ENCODE peak calls at places on chromosome X, in seven cellular contexts. One of them, this sample, is unnamed.
A peak's percentile ranks its signal among the peaks of the same experiment; 100 is the strongest.

GRCh38 chrX:154348114-154348531 is 26.3 kb downstream of the FLNA start:
- DNase-seq in CD8-positive, alpha-beta T cell: peak; percentile 50
- DNase-seq in HCT116: no peak
- DNase-seq in heart left ventricle: no peak
- DNase-seq in spleen: peak; percentile 51
- DNase-seq in Peyer's patch: no peak
- DNase-seq in adrenal gland: peak; percentile 29
- DNase-seq in this sample: peak; percentile 6

GRCh38 chrX:7444967-7445366 is 297.0 kb upstream of the PUDP start:
- DNase-seq in CD8-positive, alpha-beta T cell: no peak
- DNase-seq in heart left ventricle: no peak
- DNase-seq in adrenal gland: no peak
- DNase-seq in Peyer's patch: no peak
- DNase-seq in spleen: no peak
- DNase-seq in HCT116: no peak
- DNase-seq in this sample: no peak

GRCh38 chrX:1153940-1154339 is 58.5 kb downstream of the CRLF2 start:
- DNase-seq in Peyer's patch: no peak
- DNase-seq in heart left ventricle: no peak
- DNase-seq in adrenal gland: no peak
- DNase-seq in HCT116: no peak
- DNase-seq in spleen: no peak
- DNase-seq in CD8-positive, alpha-beta T cell: peak; percentile 2
- DNase-seq in this sample: no peak

GRCh38 chrX:6574762-6575161 is 39.8 kb upstream of the VCX3A start:
- DNase-seq in CD8-positive, alpha-beta T cell: no peak
- DNase-seq in heart left ventricle: no peak
- DNase-seq in Peyer's patch: no peak
- DNase-seq in spleen: no peak
- DNase-seq in adrenal gland: no peak
- DNase-seq in HCT116: no peak
- DNase-seq in this sample: no peak

GRCh38 chrX:140274761-140275525 is 229.9 kb downstream of the SOX3 start:
- DNase-seq in heart left ventricle: no peak
- DNase-seq in Peyer's patch: no peak
- DNase-seq in spleen: no peak
- DNase-seq in CD8-positive, alpha-beta T cell: no peak
- DNase-seq in adrenal gland: no peak
- DNase-seq in HCT116: no peak
- DNase-seq in this sample: no peak

GRCh38 chrX:44872319-44872816 is 620 bp upstream of the KDM6A start:
- DNase-seq in spleen: peak; percentile 94
- DNase-seq in CD8-positive, alpha-beta T cell: no peak
- DNase-seq in HCT116: no peak
- DNase-seq in adrenal gland: peak; percentile 54
- DNase-seq in heart left ventricle: peak; percentile 65
- DNase-seq in Peyer's patch: no peak
- DNase-seq in this sample: no peak

GRCh38 chrX:55489315-55490009 is at the start of gene USP51:
- DNase-seq in heart left ventricle: peak; percentile 46
- DNase-seq in spleen: peak; percentile 82
- DNase-seq in Peyer's patch: peak; percentile 43
- DNase-seq in adrenal gland: peak; percentile 71
- DNase-seq in HCT116: no peak
- DNase-seq in CD8-positive, alpha-beta T cell: peak; percentile 57
- DNase-seq in this sample: peak; percentile 22

GRCh38 chrX:20452487-20452886 is 185.8 kb upstream of the RPS6KA3 start:
- DNase-seq in spleen: no peak
- DNase-seq in CD8-positive, alpha-beta T cell: no peak
- DNase-seq in Peyer's patch: no peak
- DNase-seq in HCT116: no peak
- DNase-seq in heart left ventricle: no peak
- DNase-seq in adrenal gland: no peak
- DNase-seq in this sample: no peak

GRCh38 chrX:155889328-155889727 is 8.2 kb downstream of the VAMP7 start:
- DNase-seq in HCT116: no peak
- DNase-seq in heart left ventricle: no peak
- DNase-seq in Peyer's patch: no peak
- DNase-seq in spleen: no peak
- DNase-seq in adrenal gland: no peak
- DNase-seq in CD8-positive, alpha-beta T cell: no peak
- DNase-seq in this sample: no peak

GRCh38 chrX:926991-927390 is 285.5 kb downstream of the CRLF2 start:
- DNase-seq in CD8-positive, alpha-beta T cell: peak; percentile 1
- DNase-seq in spleen: peak; percentile 33
- DNase-seq in adrenal gland: no peak
- DNase-seq in HCT116: no peak
- DNase-seq in heart left ventricle: no peak
- DNase-seq in Peyer's patch: no peak
- DNase-seq in this sample: no peak

GRCh38 chrX:20664774-20665173 is 398.1 kb upstream of the RPS6KA3 start:
- DNase-seq in Peyer's patch: no peak
- DNase-seq in adrenal gland: no peak
- DNase-seq in spleen: no peak
- DNase-seq in heart left ventricle: no peak
- DNase-seq in HCT116: no peak
- DNase-seq in CD8-positive, alpha-beta T cell: no peak
- DNase-seq in this sample: no peak

GRCh38 chrX:46553935-46554334 is 8.7 kb upstream of the ZNF674 start:
- DNase-seq in heart left ventricle: no peak
- DNase-seq in Peyer's patch: no peak
- DNase-seq in HCT116: no peak
- DNase-seq in adrenal gland: no peak
- DNase-seq in CD8-positive, alpha-beta T cell: no peak
- DNase-seq in spleen: no peak
- DNase-seq in this sample: no peak

GRCh38 chrX:11792461-11793421 is 34.7 kb downstream of the MSL3 start:
- DNase-seq in adrenal gland: no peak
- DNase-seq in Peyer's patch: no peak
- DNase-seq in heart left ventricle: no peak
- DNase-seq in HCT116: no peak
- DNase-seq in CD8-positive, alpha-beta T cell: peak; percentile 61
- DNase-seq in spleen: no peak
- DNase-seq in this sample: peak; percentile 3
- H3K27ac ChIP-seq in adrenal gland: no peak overlapping the region
- H3K27ac ChIP-seq in Peyer's patch: no peak overlapping the region
- H3K27ac ChIP-seq in heart left ventricle: no peak overlapping the region
- H3K27ac ChIP-seq in HCT116: no peak overlapping the region
- H3K27ac ChIP-seq in CD8-positive, alpha-beta T cell: peak overlapping the region; percentile 18
- H3K27ac ChIP-seq in spleen: peak overlapping the region; percentile 10
- H3K27ac ChIP-seq in this sample: no peak overlapping the region

GRCh38 chrX:151970661-151971060 is 3.8 kb downstream of the GABRE start:
- DNase-seq in spleen: no peak
- DNase-seq in heart left ventricle: peak; percentile 69
- DNase-seq in adrenal gland: peak; percentile 62
- DNase-seq in CD8-positive, alpha-beta T cell: no peak
- DNase-seq in HCT116: no peak
- DNase-seq in Peyer's patch: no peak
- DNase-seq in this sample: peak; percentile 71
- H3K9me3 ChIP-seq in spleen: no peaks in the 10 kb centered on the region
- H3K9me3 ChIP-seq in heart left ventricle: no peaks in the 10 kb centered on the region
- H3K9me3 ChIP-seq in adrenal gland: no peaks in the 10 kb centered on the region
- H3K9me3 ChIP-seq in CD8-positive, alpha-beta T cell: no peaks in the 10 kb centered on the region
- H3K9me3 ChIP-seq in HCT116: no peaks in the 10 kb centered on the region
- H3K9me3 ChIP-seq in Peyer's patch: no peaks in the 10 kb centered on the region
- H3K9me3 ChIP-seq in this sample: no peaks in the 10 kb centered on the region

GRCh38 chrX:68822641-68823410 is 6.0 kb upstream of the EFNB1 start:
- DNase-seq in HCT116: peak; percentile 23
- DNase-seq in heart left ventricle: no peak
- DNase-seq in spleen: no peak
- DNase-seq in CD8-positive, alpha-beta T cell: peak; percentile 49
- DNase-seq in adrenal gland: peak; percentile 55
- DNase-seq in Peyer's patch: no peak
- DNase-seq in this sample: peak; percentile 40
- TF ChIP-seq CTCF in HCT116: peak; percentile 56
- TF ChIP-seq CTCF in heart left ventricle: peak; percentile 49
- TF ChIP-seq CTCF in spleen: no peak
- TF ChIP-seq CTCF in CD8-positive, alpha-beta T cell: no peak
- TF ChIP-seq CTCF in adrenal gland: peak; percentile 68
- TF ChIP-seq CTCF in Peyer's patch: no peak
- TF ChIP-seq CTCF in this sample: peak; percentile 68

GRCh38 chrX:103539695-103540094 is 20.4 kb upstream of the RAB40A start:
- DNase-seq in CD8-positive, alpha-beta T cell: no peak
- DNase-seq in spleen: no peak
- DNase-seq in adrenal gland: no peak
- DNase-seq in Peyer's patch: no peak
- DNase-seq in heart left ventricle: no peak
- DNase-seq in HCT116: no peak
- DNase-seq in this sample: no peak
- H3K27ac ChIP-seq in CD8-positive, alpha-beta T cell: no peak overlapping the region
- H3K27ac ChIP-seq in spleen: peak overlapping the region; percentile 37
- H3K27ac ChIP-seq in adrenal gland: no peak overlapping the region
- H3K27ac ChIP-seq in Peyer's patch: peak overlapping the region; percentile 26
- H3K27ac ChIP-seq in heart left ventricle: no peak overlapping the region
- H3K27ac ChIP-seq in HCT116: no peak overlapping the region
- H3K27ac ChIP-seq in this sample: no peak overlapping the region

GRCh38 chrX:66163447-66163846 is 600 bp upstream of the HEPH start:
- DNase-seq in Peyer's patch: no peak
- DNase-seq in spleen: no peak
- DNase-seq in HCT116: no peak
- DNase-seq in heart left ventricle: no peak
- DNase-seq in CD8-positive, alpha-beta T cell: no peak
- DNase-seq in adrenal gland: no peak
- DNase-seq in this sample: no peak
- H3K9me3 ChIP-seq in Peyer's patch: no peaks in the 10 kb centered on the region
- H3K9me3 ChIP-seq in spleen: no peaks in the 10 kb centered on the region
- H3K9me3 ChIP-seq in HCT116: no peaks in the 10 kb centered on the region
- H3K9me3 ChIP-seq in heart left ventricle: no peaks in the 10 kb centered on the region
- H3K9me3 ChIP-seq in CD8-positive, alpha-beta T cell: no peaks in the 10 kb centered on the region
- H3K9me3 ChIP-seq in adrenal gland: no peaks in the 10 kb centered on the region
- H3K9me3 ChIP-seq in this sample: no peaks in the 10 kb centered on the region

DNA sequence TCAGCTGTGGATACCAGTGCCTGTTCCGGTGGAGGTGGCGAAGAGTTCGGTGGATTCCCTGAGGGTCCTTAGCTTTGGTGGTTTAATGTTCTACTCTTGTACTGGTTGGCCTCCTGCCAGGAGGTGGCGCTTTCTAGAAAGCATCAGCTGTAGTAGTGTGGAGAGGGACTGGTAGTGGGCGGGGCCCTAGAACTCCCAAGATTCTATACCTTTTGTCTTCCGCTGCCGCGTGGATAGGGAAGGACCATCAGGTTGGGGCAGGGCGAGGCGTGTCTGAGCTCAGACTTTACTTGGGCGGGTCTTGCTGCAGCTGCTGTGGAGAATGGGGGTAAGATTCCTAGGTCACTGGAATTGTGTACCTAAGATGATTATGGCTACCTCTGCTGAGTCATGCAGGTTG is 390.3 kb downstream of the FAM47A start:
- DNase-seq in Peyer's patch: no peak
- DNase-seq in heart left ventricle: no peak
- DNase-seq in spleen: peak; percentile 57
- DNase-seq in CD8-positive, alpha-beta T cell: no peak
- DNase-seq in adrenal gland: no peak
- DNase-seq in HCT116: no peak
- DNase-seq in this sample: no peak
- TF ChIP-seq CTCF in Peyer's patch: no peak
- TF ChIP-seq CTCF in heart left ventricle: no peak
- TF ChIP-seq CTCF in spleen: no peak
- TF ChIP-seq CTCF in CD8-positive, alpha-beta T cell: no peak
- TF ChIP-seq CTCF in adrenal gland: no peak
- TF ChIP-seq CTCF in HCT116: no peak
- TF ChIP-seq CTCF in this sample: no peak

GRCh38 chrX:2665387-2666304 is 25.4 kb upstream of the CD99 start:
- DNase-seq in heart left ventricle: no peak
- DNase-seq in CD8-positive, alpha-beta T cell: no peak
- DNase-seq in HCT116: no peak
- DNase-seq in spleen: no peak
- DNase-seq in Peyer's patch: no peak
- DNase-seq in adrenal gland: no peak
- DNase-seq in this sample: no peak

GRCh38 chrX:2666491-2666890 is 24.6 kb upstream of the CD99 start:
- DNase-seq in spleen: no peak
- DNase-seq in CD8-positive, alpha-beta T cell: no peak
- DNase-seq in adrenal gland: no peak
- DNase-seq in Peyer's patch: no peak
- DNase-seq in heart left ventricle: no peak
- DNase-seq in HCT116: no peak
- DNase-seq in this sample: no peak

GRCh38 chrX:2658585-2659292 is 32.4 kb upstream of the CD99 start:
- DNase-seq in adrenal gland: no peak
- DNase-seq in spleen: no peak
- DNase-seq in Peyer's patch: no peak
- DNase-seq in HCT116: no peak
- DNase-seq in CD8-positive, alpha-beta T cell: no peak
- DNase-seq in heart left ventricle: no peak
- DNase-seq in this sample: no peak

GRCh38 chrX:2662586-2662985 is 28.5 kb upstream of the CD99 start:
- DNase-seq in CD8-positive, alpha-beta T cell: no peak
- DNase-seq in adrenal gland: no peak
- DNase-seq in spleen: no peak
- DNase-seq in heart left ventricle: no peak
- DNase-seq in HCT116: no peak
- DNase-seq in Peyer's patch: no peak
- DNase-seq in this sample: no peak

DNA sequence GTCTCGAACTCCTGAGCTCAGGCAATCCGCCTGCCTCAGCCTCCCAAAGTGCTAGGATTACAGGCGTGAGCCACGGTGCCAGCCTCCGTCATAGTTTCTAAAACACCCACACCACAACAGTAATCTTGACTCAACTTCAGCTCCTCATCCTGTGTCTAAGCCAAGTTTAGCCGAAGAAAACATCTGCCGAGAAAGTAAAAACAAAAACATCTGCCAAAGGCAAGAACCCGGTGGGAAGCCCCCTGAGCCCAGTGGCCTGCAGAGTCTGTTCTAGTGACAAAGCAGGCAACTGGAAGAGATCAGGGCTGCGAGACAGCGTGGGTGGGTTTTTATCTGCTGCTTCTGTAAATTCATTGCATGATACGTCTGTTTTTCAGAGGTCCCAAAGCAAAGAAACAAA is 26.6 kb upstream of the CD99 start:
- DNase-seq in heart left ventricle: no peak
- DNase-seq in HCT116: no peak
- DNase-seq in CD8-positive, alpha-beta T cell: no peak
- DNase-seq in Peyer's patch: no peak
- DNase-seq in adrenal gland: no peak
- DNase-seq in spleen: no peak
- DNase-seq in this sample: peak; percentile 69
- H3K27ac ChIP-seq in heart left ventricle: no peak overlapping the region
- H3K27ac ChIP-seq in HCT116: no peak overlapping the region
- H3K27ac ChIP-seq in CD8-positive, alpha-beta T cell: no peak overlapping the region
- H3K27ac ChIP-seq in Peyer's patch: peak overlapping the region; percentile 58
- H3K27ac ChIP-seq in adrenal gland: no peak overlapping the region
- H3K27ac ChIP-seq in spleen: no peak overlapping the region
- H3K27ac ChIP-seq in this sample: peak overlapping the region; percentile 70